ENCODE peak calls at places on chromosomes 2 and 18, in seven cellular contexts. O is CD8-positive, alpha-beta T cell; W is thoracic aorta; D is sigmoid colon; E is CD4-positive, alpha-beta T cell; T is GM10248; K is hepatocyte. X is an unnamed sample.

GRCh38 chr2:68185541-68186164 is 28.0 kb downstream of the PNO1 start:
- DNase-seq in O (peak; percentile 48), W (no peak), D (no peak), E (peak; percentile 25), T (peak; percentile 31), K (peak; percentile 55), X (no peak)

GRCh38 chr18:59996370-59996966 is 96.7 kb downstream of the PMAIP1 start:
- DNase-seq in O (no peak), W (no peak), D (no peak), E (no peak), T (peak; percentile 30), K (peak; percentile 75), X (peak; percentile 35)

GRCh38 chr2:112726487-112727190 is 5.8 kb downstream of the NT5DC4 start:
- DNase-seq in O (peak; percentile 82), W (peak; percentile 46), D (peak; percentile 91), E (peak; percentile 80), T (peak; percentile 93), K (peak; percentile 96), X (peak; percentile 91)

GRCh38 chr2:38443021-38443541 is 66.0 kb upstream of the ATL2 start:
- DNase-seq in O (no peak), W (no peak), D (peak; percentile 82), E (no peak), T (no peak), K (peak; percentile 46), X (no peak)

GRCh38 chr2:88709117-88709739 is 17.8 kb downstream of the RPIA start:
- DNase-seq in O (no peak), W (no peak), D (no peak), E (no peak), T (no peak), K (no peak), X (no peak)

GRCh38 chr2:203908344-203909185 is 28.0 kb upstream of the ICOS start:
- DNase-seq in O (no peak), W (no peak), D (no peak), E (no peak), T (no peak), K (no peak), X (no peak)

GRCh38 chr2:44852594-44852993 is 88.9 kb upstream of the SIX3 start:
- DNase-seq in O (no peak), W (no peak), D (no peak), E (no peak), T (no peak), K (no peak), X (no peak)

GRCh38 chr2:36695746-36696415 is 626 bp upstream of the VIT start:
- DNase-seq in O (no peak), W (no peak), D (no peak), E (no peak), T (no peak), K (no peak), X (no peak)

GRCh38 chr2:15169326-15170038 is 391.7 kb downstream of the NBAS start:
- DNase-seq in O (no peak), W (no peak), D (no peak), E (no peak), T (no peak), K (peak; percentile 78), X (no peak)

GRCh38 chr18:56175309-56175708 is 463.1 kb downstream of the TXNL1 start:
- DNase-seq in O (no peak), W (no peak), D (no peak), E (no peak), T (no peak), K (no peak), X (no peak)

GRCh38 chr2:10786240-10786982 is 26.2 kb downstream of the PDIA6 start:
- DNase-seq in O (no peak), W (no peak), D (no peak), E (no peak), T (no peak), K (no peak), X (no peak)

GRCh38 chr2:71358931-71359671 is 27.5 kb downstream of the ZNF638 start:
- DNase-seq in O (no peak), W (no peak), D (no peak), E (no peak), T (no peak), K (no peak), X (no peak)

GRCh38 chr2:171810409-171810993 is 83.5 kb downstream of the SLC25A12 start:
- DNase-seq in O (no peak), W (no peak), D (no peak), E (no peak), T (no peak), K (peak; percentile 54), X (no peak)

GRCh38 chr2:109129356-109129920 is 433 bp downstream of the SH3RF3 start:
- DNase-seq in O (no peak), W (no peak), D (no peak), E (peak; percentile 26), T (no peak), K (peak; percentile 46), X (no peak)

GRCh38 chr2:158969162-158969716 is 799 bp downstream of the TANC1 start:
- DNase-seq in O (no peak), W (no peak), D (no peak), E (no peak), T (no peak), K (no peak), X (no peak)

GRCh38 chr2:88329815-88330603 is 122.5 kb downstream of the FOXI3 start:
- DNase-seq in O (no peak), W (no peak), D (no peak), E (no peak), T (peak; percentile 45), K (peak; percentile 87), X (peak; percentile 47)

GRCh38 chr2:239994086-239994485 is 31.1 kb downstream of the NDUFA10 start:
- DNase-seq in O (no peak), W (no peak), D (no peak), E (no peak), T (no peak), K (no peak), X (no peak)

GRCh38 chr2:25787020-25787419 is 91.3 kb downstream of the ASXL2 start:
- DNase-seq in O (no peak), W (no peak), D (no peak), E (no peak), T (no peak), K (peak; percentile 8), X (no peak)

GRCh38 chr2:97766567-97766966 is 53.2 kb downstream of the ZAP70 start:
- DNase-seq in O (no peak), W (no peak), D (no peak), E (no peak), T (no peak), K (no peak), X (no peak)

GRCh38 chr18:23981369-23981768 is 33.2 kb upstream of the TTC39C start:
- DNase-seq in O (no peak), W (no peak), D (no peak), E (no peak), T (no peak), K (no peak), X (no peak)

GRCh38 chr2:201974651-201975050 is 59.0 kb upstream of the FZD7 start:
- DNase-seq in O (no peak), W (no peak), D (no peak), E (no peak), T (no peak), K (no peak), X (no peak)

GRCh38 chr2:153823880-153824279 is 47.8 kb upstream of the GALNT13 start:
- DNase-seq in O (no peak), W (no peak), D (no peak), E (no peak), T (no peak), K (no peak), X (no peak)

GRCh38 chr2:73931531-73932500 is 5.1 kb downstream of the DGUOK start:
- DNase-seq in O (no peak), W (no peak), D (no peak), E (no peak), T (no peak), K (no peak), X (no peak)

DNA sequence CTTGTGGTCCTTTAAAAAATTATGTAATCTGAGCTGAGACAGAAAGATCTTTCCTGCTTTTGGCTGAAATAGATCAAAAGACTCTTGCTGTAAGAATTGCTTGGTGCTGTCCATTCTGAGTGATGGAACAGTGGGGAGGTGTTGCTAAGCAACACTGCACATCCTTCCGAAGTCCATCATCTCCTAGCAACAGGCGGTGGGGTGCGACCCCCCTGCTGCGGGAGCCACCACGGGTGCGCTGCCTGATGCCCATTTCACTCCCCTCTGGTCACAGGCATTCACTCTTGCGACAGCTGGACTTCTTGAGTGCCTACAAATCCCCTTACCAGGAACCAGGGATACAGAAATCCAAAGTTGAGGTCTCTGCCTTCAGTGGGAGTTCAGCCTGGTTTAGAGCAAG is 88.7 kb upstream of the UXS1 start:
- DNase-seq in O (no peak), W (no peak), D (no peak), E (no peak), T (no peak), K (no peak), X (no peak)
- TF ChIP-seq CTCF in O (no peak), W (no peak), D (no peak), E (no peak), T (no peak), K (no peak), X (no peak)

DNA sequence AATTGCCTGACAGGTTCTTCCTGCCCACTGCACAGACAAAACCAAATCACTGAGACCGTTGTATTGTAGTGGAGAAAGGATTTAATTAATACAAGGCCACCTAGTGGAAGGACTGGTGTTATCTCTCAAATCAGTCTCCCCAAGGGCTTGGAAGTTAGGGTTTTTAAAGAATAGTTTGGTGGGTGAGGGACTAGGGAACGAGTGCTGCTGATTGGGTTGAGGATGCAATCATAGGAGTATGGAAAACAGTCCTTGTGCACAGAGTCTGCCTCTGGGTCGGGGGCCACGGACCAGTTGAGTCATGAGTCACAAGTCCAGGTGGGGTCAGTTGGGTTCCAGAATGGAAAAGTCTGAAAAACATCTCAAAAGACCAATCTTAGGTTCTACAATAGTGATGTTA is 89.1 kb downstream of the B3GNT2 start:
- DNase-seq in O (no peak), W (no peak), D (no peak), E (no peak), T (no peak), K (no peak), X (no peak)
- TF ChIP-seq CTCF in O (no peak), W (no peak), D (no peak), E (no peak), T (no peak), K (no peak), X (no peak)

GRCh38 chr18:79516441-79516931 is 120.8 kb downstream of the NFATC1 start:
- DNase-seq in O (peak; percentile 72), W (no peak), D (peak; percentile 46), E (no peak), T (no peak), K (no peak), X (no peak)
- TF ChIP-seq CTCF in O (no peak), W (no peak), D (no peak), E (no peak), T (no peak), K (no peak), X (no peak)

GRCh38 chr18:31508781-31509180 is 10.8 kb downstream of the DSG2 start:
- DNase-seq in O (no peak), W (no peak), D (no peak), E (no peak), T (no peak), K (no peak), X (no peak)

GRCh38 chr18:31503011-31503410 is 5.0 kb downstream of the DSG2 start:
- DNase-seq in O (no peak), W (no peak), D (no peak), E (no peak), T (no peak), K (no peak), X (no peak)

GRCh38 chr18:31504455-31505147 is 6.6 kb downstream of the DSG2 start:
- DNase-seq in O (no peak), W (no peak), D (no peak), E (no peak), T (no peak), K (no peak), X (no peak)

GRCh38 chr18:31505161-31505560 is 7.2 kb downstream of the DSG2 start:
- DNase-seq in O (no peak), W (no peak), D (no peak), E (no peak), T (no peak), K (no peak), X (no peak)

GRCh38 chr18:31506024-31506742 is 8.2 kb downstream of the DSG2 start:
- DNase-seq in O (no peak), W (no peak), D (no peak), E (no peak), T (no peak), K (no peak), X (no peak)
- TF ChIP-seq CTCF in O (no peak), W (no peak), D (no peak), E (no peak), T (no peak), K (peak; percentile 49), X (peak; percentile 22)

X was measured in GM13977.